ENCODE peak calls at places on chromosomes 16 and 17, in nine cellular contexts. One of them, this sample, is unnamed.

GRCh38 chr16:49851468-49851787 is 4.5 kb downstream of the ZNF423 start:
- DNase-seq in activated naive CD4-positive, alpha-beta T cell: no peak
- DNase-seq in AG20443: no peak
- DNase-seq in DMS153: no peak
- DNase-seq in WTC11: no peak
- DNase-seq in cardiac fibroblast: no peak
- DNase-seq in activated CD8-positive, alpha-beta memory T cell treated with anti-CD3 and anti-CD28 coated beads for 24 hours: no peak
- DNase-seq in stimulated activated CD8-positive, alpha-beta memory T cell treated with anti-CD3 and anti-CD28 coated beads, Interleukin-4, amount 100 ng/mL, for 1 hour: no peak
- DNase-seq in Right ventricle myocardium superior: no peak
- DNase-seq in this sample: no peak

GRCh38 chr16:85982563-85982939 is 83.6 kb downstream of the IRF8 start:
- DNase-seq in activated naive CD4-positive, alpha-beta T cell: no peak
- DNase-seq in AG20443: no peak
- DNase-seq in DMS153: no peak
- DNase-seq in WTC11: no peak
- DNase-seq in cardiac fibroblast: no peak
- DNase-seq in activated CD8-positive, alpha-beta memory T cell treated with anti-CD3 and anti-CD28 coated beads for 24 hours: no peak
- DNase-seq in stimulated activated CD8-positive, alpha-beta memory T cell treated with anti-CD3 and anti-CD28 coated beads, Interleukin-4, amount 100 ng/mL, for 1 hour: no peak
- DNase-seq in Right ventricle myocardium superior: peak; percentile 81
- DNase-seq in this sample: no peak

GRCh38 chr16:21071741-21072140 is 78.9 kb downstream of the DNAH3 start:
- DNase-seq in activated naive CD4-positive, alpha-beta T cell: no peak
- DNase-seq in AG20443: no peak
- DNase-seq in DMS153: no peak
- DNase-seq in WTC11: no peak
- DNase-seq in cardiac fibroblast: no peak
- DNase-seq in activated CD8-positive, alpha-beta memory T cell treated with anti-CD3 and anti-CD28 coated beads for 24 hours: no peak
- DNase-seq in stimulated activated CD8-positive, alpha-beta memory T cell treated with anti-CD3 and anti-CD28 coated beads, Interleukin-4, amount 100 ng/mL, for 1 hour: no peak
- DNase-seq in Right ventricle myocardium superior: no peak
- DNase-seq in this sample: no peak

GRCh38 chr17:74573169-74573568 is 5.9 kb upstream of the CD300H start:
- DNase-seq in activated naive CD4-positive, alpha-beta T cell: no peak
- DNase-seq in AG20443: no peak
- DNase-seq in DMS153: no peak
- DNase-seq in WTC11: no peak
- DNase-seq in cardiac fibroblast: no peak
- DNase-seq in activated CD8-positive, alpha-beta memory T cell treated with anti-CD3 and anti-CD28 coated beads for 24 hours: no peak
- DNase-seq in stimulated activated CD8-positive, alpha-beta memory T cell treated with anti-CD3 and anti-CD28 coated beads, Interleukin-4, amount 100 ng/mL, for 1 hour: no peak
- DNase-seq in Right ventricle myocardium superior: no peak
- DNase-seq in this sample: no peak

GRCh38 chr17:44132275-44132821 is 8.9 kb upstream of the HDAC5 start:
- DNase-seq in activated naive CD4-positive, alpha-beta T cell: no peak
- DNase-seq in AG20443: no peak
- DNase-seq in DMS153: no peak
- DNase-seq in WTC11: no peak
- DNase-seq in cardiac fibroblast: no peak
- DNase-seq in activated CD8-positive, alpha-beta memory T cell treated with anti-CD3 and anti-CD28 coated beads for 24 hours: no peak
- DNase-seq in stimulated activated CD8-positive, alpha-beta memory T cell treated with anti-CD3 and anti-CD28 coated beads, Interleukin-4, amount 100 ng/mL, for 1 hour: no peak
- DNase-seq in Right ventricle myocardium superior: no peak
- DNase-seq in this sample: no peak

GRCh38 chr17:82497483-82498405 is 21.8 kb upstream of the FOXK2 start:
- DNase-seq in activated naive CD4-positive, alpha-beta T cell: peak; percentile 28
- DNase-seq in AG20443: peak; percentile 55
- DNase-seq in DMS153: peak; percentile 14
- DNase-seq in WTC11: peak; percentile 47
- DNase-seq in cardiac fibroblast: peak; percentile 48
- DNase-seq in activated CD8-positive, alpha-beta memory T cell treated with anti-CD3 and anti-CD28 coated beads for 24 hours: peak; percentile 80
- DNase-seq in stimulated activated CD8-positive, alpha-beta memory T cell treated with anti-CD3 and anti-CD28 coated beads, Interleukin-4, amount 100 ng/mL, for 1 hour: no peak
- DNase-seq in Right ventricle myocardium superior: peak; percentile 63
- DNase-seq in this sample: no peak

GRCh38 chr16:71834291-71834690 is 11.5 kb upstream of the ATXN1L start:
- DNase-seq in activated naive CD4-positive, alpha-beta T cell: no peak
- DNase-seq in AG20443: no peak
- DNase-seq in DMS153: no peak
- DNase-seq in WTC11: no peak
- DNase-seq in cardiac fibroblast: no peak
- DNase-seq in activated CD8-positive, alpha-beta memory T cell treated with anti-CD3 and anti-CD28 coated beads for 24 hours: no peak
- DNase-seq in stimulated activated CD8-positive, alpha-beta memory T cell treated with anti-CD3 and anti-CD28 coated beads, Interleukin-4, amount 100 ng/mL, for 1 hour: no peak
- DNase-seq in Right ventricle myocardium superior: no peak
- DNase-seq in this sample: no peak

GRCh38 chr17:38815576-38816193 is 9.4 kb downstream of the CWC25 start:
- DNase-seq in activated naive CD4-positive, alpha-beta T cell: no peak
- DNase-seq in AG20443: peak; percentile 69
- DNase-seq in DMS153: no peak
- DNase-seq in WTC11: no peak
- DNase-seq in cardiac fibroblast: peak; percentile 41
- DNase-seq in activated CD8-positive, alpha-beta memory T cell treated with anti-CD3 and anti-CD28 coated beads for 24 hours: no peak
- DNase-seq in stimulated activated CD8-positive, alpha-beta memory T cell treated with anti-CD3 and anti-CD28 coated beads, Interleukin-4, amount 100 ng/mL, for 1 hour: no peak
- DNase-seq in Right ventricle myocardium superior: no peak
- DNase-seq in this sample: no peak

GRCh38 chr16:54633943-54634362 is 296.7 kb upstream of the IRX5 start:
- DNase-seq in activated naive CD4-positive, alpha-beta T cell: no peak
- DNase-seq in AG20443: no peak
- DNase-seq in DMS153: no peak
- DNase-seq in WTC11: peak; percentile 53
- DNase-seq in cardiac fibroblast: no peak
- DNase-seq in activated CD8-positive, alpha-beta memory T cell treated with anti-CD3 and anti-CD28 coated beads for 24 hours: no peak
- DNase-seq in stimulated activated CD8-positive, alpha-beta memory T cell treated with anti-CD3 and anti-CD28 coated beads, Interleukin-4, amount 100 ng/mL, for 1 hour: no peak
- DNase-seq in Right ventricle myocardium superior: no peak
- DNase-seq in this sample: no peak

GRCh38 chr17:1793447-1793806 is 31.6 kb downstream of the SERPINF1 start:
- DNase-seq in activated naive CD4-positive, alpha-beta T cell: no peak
- DNase-seq in AG20443: no peak
- DNase-seq in DMS153: no peak
- DNase-seq in WTC11: no peak
- DNase-seq in cardiac fibroblast: no peak
- DNase-seq in activated CD8-positive, alpha-beta memory T cell treated with anti-CD3 and anti-CD28 coated beads for 24 hours: no peak
- DNase-seq in stimulated activated CD8-positive, alpha-beta memory T cell treated with anti-CD3 and anti-CD28 coated beads, Interleukin-4, amount 100 ng/mL, for 1 hour: no peak
- DNase-seq in Right ventricle myocardium superior: no peak
- DNase-seq in this sample: no peak